ENCODE peak calls at places on chromosomes 16 and 17, in eight cellular contexts. J, F, P, U, Z, X, A and I are unnamed samples.

GRCh38 chr17:6648181-6648580 is 3.2 kb downstream of the MED31 start:
- DNase-seq in A (peak; percentile 31), X (no peak), P (no peak), J (peak; percentile 20), Z (no peak), U (no peak), F (no peak), I (no peak)

GRCh38 chr16:19997734-19998133 is 76.0 kb downstream of the GPR139 start:
- DNase-seq in Z (no peak), X (no peak), A (no peak), U (no peak), J (no peak), P (no peak), F (no peak), I (no peak)

GRCh38 chr17:5931611-5932010 is 138.6 kb upstream of the WSCD1 start:
- DNase-seq in X (no peak), P (no peak), J (no peak), A (no peak), F (no peak), Z (no peak), U (no peak), I (no peak)

GRCh38 chr17:72850410-72850809 is 242.1 kb downstream of the SLC39A11 start:
- DNase-seq in P (peak; percentile 14), U (no peak), J (no peak), Z (no peak), A (no peak), X (peak; percentile 18), F (no peak), I (no peak)

GRCh38 chr17:37718383-37719048 is 26.3 kb downstream of the HNF1B start:
- DNase-seq in A (peak; percentile 28), F (no peak), P (no peak), X (no peak), U (no peak), J (no peak), Z (no peak), I (no peak)

GRCh38 chr16:4008116-4008515 is 108.1 kb downstream of the ADCY9 start:
- DNase-seq in Z (no peak), J (no peak), X (no peak), U (no peak), A (no peak), P (no peak), F (no peak), I (no peak)

GRCh38 chr17:51045616-51046526 is 74.8 kb downstream of the SPAG9 start:
- DNase-seq in U (no peak), J (no peak), X (no peak), P (no peak), Z (no peak), A (no peak), F (no peak), I (peak; percentile 72)

GRCh38 chr17:45917081-45917480 is 22.7 kb downstream of the MAPT start:
- DNase-seq in X (no peak), Z (no peak), A (no peak), F (no peak), U (no peak), P (no peak), J (no peak), I (no peak)

GRCh38 chr17:47286198-47286914 is 32.7 kb downstream of the ITGB3 start:
- DNase-seq in X (no peak), F (no peak), J (no peak), P (no peak), U (no peak), Z (no peak), A (no peak), I (no peak)

GRCh38 chr16:72894291-72895151 is 153.4 kb downstream of the ZFHX3 start:
- DNase-seq in P (no peak), Z (no peak), X (no peak), F (no peak), J (no peak), A (no peak), U (no peak), I (no peak)

GRCh38 chr16:25073849-25074248 is 37.7 kb upstream of the LCMT1 start:
- DNase-seq in Z (no peak), X (no peak), J (no peak), F (no peak), A (no peak), P (no peak), U (no peak), I (no peak)

GRCh38 chr16:86949116-86949515 is 368.1 kb downstream of the C16orf95 start:
- DNase-seq in J (no peak), F (no peak), U (no peak), Z (no peak), A (no peak), P (no peak), X (no peak), I (no peak)

GRCh38 chr16:89038811-89039735 is 54.6 kb upstream of the ACSF3 start:
- DNase-seq in F (no peak), U (no peak), A (no peak), Z (no peak), P (no peak), X (no peak), J (no peak), I (no peak)

GRCh38 chr17:1967092-1967662 is 58.0 kb downstream of the RTN4RL1 start:
- DNase-seq in U (no peak), F (no peak), A (no peak), Z (no peak), P (no peak), X (no peak), J (no peak), I (no peak)

GRCh38 chr17:4901648-4902344 is 1.1 kb downstream of the CHRNE start:
- DNase-seq in X (no peak), A (no peak), Z (peak; percentile 79), U (no peak), P (no peak), J (no peak), F (peak; percentile 46), I (no peak)

GRCh38 chr16:15639061-15639568 is 3.8 kb downstream of the MARF1 start:
- DNase-seq in Z (no peak), P (no peak), J (no peak), A (no peak), U (no peak), X (no peak), F (no peak), I (no peak)

GRCh38 chr17:64785050-64785449 is 122.9 kb upstream of the SMURF2 start:
- DNase-seq in P (no peak), J (no peak), X (no peak), U (no peak), Z (peak; percentile 45), F (no peak), A (no peak), I (peak; percentile 43)

GRCh38 chr17:71329310-71330098 is 791.3 kb upstream of the SOX9 start:
- DNase-seq in Z (no peak), U (no peak), A (no peak), P (no peak), X (no peak), J (no peak), F (no peak), I (no peak)

GRCh38 chr17:74201250-74201649 is 2.2 kb upstream of the RPL38 start:
- DNase-seq in Z (no peak), U (no peak), P (no peak), X (no peak), A (no peak), J (no peak), F (no peak), I (no peak)

GRCh38 chr16:56041556-56042140 is 149.6 kb upstream of the GNAO1 start:
- DNase-seq in F (no peak), U (peak; percentile 2), A (peak; percentile 32), Z (no peak), P (no peak), X (no peak), J (no peak), I (no peak)

GRCh38 chr16:71311553-71312158 is 22.5 kb upstream of the CMTR2 start:
- DNase-seq in J (no peak), P (no peak), F (peak; percentile 2), X (no peak), A (peak; percentile 25), Z (no peak), U (no peak), I (no peak)

GRCh38 chr17:45906927-45907622 is 12.7 kb downstream of the MAPT start:
- DNase-seq in X (no peak), A (no peak), J (no peak), Z (no peak), P (no peak), U (no peak), F (no peak), I (no peak)

GRCh38 chr16:11755022-11755760 is 12.5 kb upstream of the TXNDC11 start:
- DNase-seq in U (no peak), Z (no peak), J (no peak), F (no peak), A (no peak), P (no peak), X (no peak), I (no peak)